ENCODE peak calls at places on chromosomes 6 and 20, in six cellular contexts. R, Q, O, I, X and M are unnamed samples.

GRCh38 chr20:60579941-60580515 is 621.8 kb downstream of the CDH26 start:
- DNase-seq in R (no peak), Q (no peak), O (no peak), I (no peak), X (no peak), M (no peak)

GRCh38 chr6:151675746-151676459 is 131.6 kb upstream of the ESR1 start:
- DNase-seq in R (peak; percentile 4), Q (peak; percentile 47), O (peak; percentile 78), I (peak; percentile 15), X (peak; percentile 77), M (peak; percentile 89)

GRCh38 chr6:28586273-28586672 is 60.6 kb downstream of the GPX5 start:
- DNase-seq in R (no peak), Q (no peak), O (no peak), I (no peak), X (no peak), M (peak; percentile 88)

GRCh38 chr6:35602133-35602946 is 86.4 kb downstream of the FKBP5 start:
- DNase-seq in R (peak; percentile 32), Q (no peak), O (no peak), I (peak; percentile 82), X (no peak), M (peak; percentile 12)

GRCh38 chr6:37971711-37972410 is 152.3 kb downstream of the ZFAND3 start:
- DNase-seq in R (peak; percentile 72), Q (no peak), O (no peak), I (peak; percentile 64), X (no peak), M (no peak)

GRCh38 chr20:20076297-20077065 is 24.1 kb downstream of the CFAP61 start:
- DNase-seq in R (peak; percentile 70), Q (no peak), O (no peak), I (peak; percentile 55), X (no peak), M (peak; percentile 87)

GRCh38 chr6:109373333-109373732 is 8.9 kb downstream of the CD164 start:
- DNase-seq in R (no peak), Q (no peak), O (no peak), I (no peak), X (no peak), M (no peak)

GRCh38 chr6:110044093-110044492 is 66.0 kb downstream of the GPR6 start:
- DNase-seq in R (no peak), Q (no peak), O (no peak), I (no peak), X (peak; percentile 36), M (no peak)

GRCh38 chr6:119344306-119344705 is 5.3 kb downstream of the MAN1A1 start:
- DNase-seq in R (no peak), Q (no peak), O (no peak), I (no peak), X (no peak), M (no peak)

GRCh38 chr6:27132532-27133280 is 114.8 kb upstream of the PRSS16 start:
- DNase-seq in R (peak; percentile 100), Q (peak; percentile 99), O (peak; percentile 98), I (peak; percentile 100), X (peak; percentile 95), M (peak; percentile 97)

GRCh38 chr6:20448828-20449227 is 47.1 kb downstream of the E2F3 start:
- DNase-seq in R (no peak), Q (no peak), O (no peak), I (no peak), X (no peak), M (no peak)

GRCh38 chr6:108689279-108690161 is 128.8 kb downstream of the FOXO3 start:
- DNase-seq in R (peak; percentile 94), Q (no peak), O (no peak), I (peak; percentile 83), X (no peak), M (peak; percentile 78)

DNA sequence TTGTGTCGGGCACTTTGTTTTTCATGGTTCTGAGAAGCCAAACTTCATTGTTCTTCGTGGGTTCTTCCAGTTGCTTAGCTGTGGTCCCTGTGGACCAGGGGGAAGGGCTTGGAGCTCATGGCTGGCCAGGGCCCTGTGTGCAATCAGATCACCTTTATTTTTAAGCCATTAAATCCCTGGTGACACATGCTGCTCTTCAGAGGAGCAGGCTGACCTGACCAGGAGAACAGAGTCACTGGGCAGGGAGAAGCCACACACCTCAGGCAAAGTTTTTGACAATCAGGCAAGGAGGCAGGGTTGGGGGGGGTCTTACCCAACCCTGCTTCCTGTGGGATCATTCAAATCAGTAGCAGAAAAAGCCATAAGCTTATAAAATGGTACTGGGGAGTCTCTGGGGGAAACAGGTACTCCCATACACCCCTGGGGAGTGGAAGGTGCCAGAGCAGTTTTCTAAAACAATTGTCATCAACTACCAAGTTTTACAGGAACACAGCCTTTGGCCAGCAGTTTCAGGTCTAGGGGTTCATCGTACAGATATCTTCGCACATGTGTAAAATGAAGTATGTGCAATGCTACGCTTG is 37.0 kb upstream of the PREX1 start:
- DNase-seq in R (no peak), Q (no peak), O (no peak), I (no peak), X (no peak), M (no peak)
- H3K4me2 ChIP-seq in R (no peak overlapping the region), Q (no peak overlapping the region), O (no peak overlapping the region), I (no peak overlapping the region), X (no peak overlapping the region), M (no peak overlapping the region)

DNA sequence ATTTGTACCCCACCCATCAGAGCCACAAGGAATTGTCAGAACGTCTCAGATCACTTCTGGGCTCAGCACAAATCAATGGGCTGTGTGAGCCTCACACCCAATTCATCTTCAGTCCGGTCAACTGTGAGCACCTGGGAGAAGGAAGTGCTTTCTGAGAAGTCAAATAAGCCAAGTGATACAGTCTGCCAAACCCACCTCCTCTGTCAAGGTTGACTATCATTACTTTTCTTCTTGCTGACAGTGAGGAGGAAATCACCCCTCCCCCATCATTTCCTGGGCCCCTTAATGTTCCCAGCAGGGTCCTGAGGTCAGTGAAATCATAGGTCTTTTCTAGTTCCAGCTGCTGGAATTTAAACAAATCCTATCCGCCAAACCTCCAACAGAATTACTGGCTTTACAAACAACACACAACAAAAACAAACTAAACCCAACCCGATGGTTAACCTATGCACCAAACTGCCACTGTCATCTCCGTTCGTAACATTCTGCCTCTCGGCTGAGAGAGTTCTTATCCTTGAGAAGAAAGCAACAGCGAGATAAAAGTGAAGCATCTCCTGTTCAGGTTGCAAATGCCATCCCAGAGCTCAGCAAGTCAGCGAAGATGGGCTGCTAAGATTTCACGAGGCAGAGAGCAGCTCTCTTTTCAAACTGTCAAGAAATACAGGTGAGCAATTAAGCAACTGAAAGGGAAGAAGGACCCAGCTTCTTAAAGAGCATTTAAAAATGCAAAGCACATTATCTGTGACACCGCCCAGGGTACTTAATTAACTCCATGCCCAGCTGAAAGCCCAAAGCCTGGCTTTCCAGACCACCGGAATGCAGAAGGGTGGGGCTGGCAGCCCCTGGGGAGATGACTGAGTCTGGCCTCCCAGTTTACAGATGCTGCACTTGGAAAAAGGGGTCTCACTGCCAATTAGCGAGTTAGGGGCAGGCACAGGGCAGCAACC is 24.7 kb downstream of the GFOD1 start:
- DNase-seq in R (no peak), Q (no peak), O (no peak), I (peak; percentile 38), X (no peak), M (no peak)
- H3K18ac ChIP-seq in R (peak overlapping the region; percentile 50), Q (no peak overlapping the region), O (no peak overlapping the region), I (peak overlapping the region; percentile 49), X (peak overlapping the region; percentile 64), M (no peak overlapping the region)

DNA sequence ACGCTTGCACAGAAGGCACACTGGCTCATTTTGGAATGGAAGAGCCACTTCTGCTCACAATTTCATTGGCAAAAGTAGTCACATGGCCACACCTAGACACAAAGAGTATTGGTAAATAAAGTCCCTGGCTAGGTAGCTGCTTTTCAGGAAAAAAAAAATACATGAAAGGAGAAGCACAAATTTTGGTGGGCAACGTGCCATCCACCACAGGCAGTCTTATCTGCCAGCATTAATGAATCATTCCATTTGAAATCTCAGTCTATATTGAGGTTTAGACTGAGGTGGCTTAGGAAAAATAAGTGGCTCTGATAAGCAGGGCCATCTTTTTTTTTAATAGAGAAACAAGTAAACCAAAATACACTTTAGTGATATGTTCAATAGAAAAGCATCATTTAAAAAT is 44.3 kb downstream of the ADGRB3 start:
- DNase-seq in R (no peak), Q (no peak), O (no peak), I (no peak), X (no peak), M (no peak)
- H4K91ac ChIP-seq in R (no peak overlapping the region), Q (no peak overlapping the region), O (no peak overlapping the region), I (no peak overlapping the region), X (no peak overlapping the region), M (no peak overlapping the region)

GRCh38 chr6:90350689-90351554 is 54.3 kb upstream of the BACH2 start:
- DNase-seq in R (peak; percentile 17), Q (no peak), O (no peak), I (no peak), X (no peak), M (peak; percentile 28)
- H3K4me2 ChIP-seq in R (no peak overlapping the region), Q (no peak overlapping the region), O (no peak overlapping the region), I (no peak overlapping the region), X (no peak overlapping the region), M (no peak overlapping the region)

GRCh38 chr20:25587536-25587935 is 2.2 kb upstream of the NINL start:
- DNase-seq in R (no peak), Q (no peak), O (no peak), I (no peak), X (no peak), M (no peak)

GRCh38 chr20:25580711-25581110 is 4.6 kb downstream of the NINL start:
- DNase-seq in R (peak; percentile 27), Q (no peak), O (no peak), I (no peak), X (no peak), M (no peak)

GRCh38 chr20:25586877-25587276 is 1.5 kb upstream of the NINL start:
- DNase-seq in R (peak; percentile 28), Q (no peak), O (no peak), I (peak; percentile 17), X (no peak), M (no peak)

GRCh38 chr20:25588491-25588890 is 3.2 kb upstream of the NINL start:
- DNase-seq in R (no peak), Q (no peak), O (no peak), I (no peak), X (no peak), M (no peak)

GRCh38 chr20:25584905-25585704 is at the start of gene NINL:
- DNase-seq in R (peak; percentile 48), Q (peak; percentile 78), O (peak; percentile 89), I (peak; percentile 73), X (peak; percentile 89), M (peak; percentile 15)
- H3K18ac ChIP-seq in R (peak within 1 kb of the TSS; percentile 58), Q (peak within 1 kb of the TSS; percentile 99), O (peak within 1 kb of the TSS; percentile 99), I (peak within 1 kb of the TSS; percentile 94), X (peak within 1 kb of the TSS; percentile 93), M (peak within 1 kb of the TSS; percentile 87)